ENCODE peak calls at places on chromosomes 11 and 22, in five cellular contexts. L is trophoblast cell, Z is breast epithelium, N is aorta, F is upper lobe of right lung. O is an unnamed sample.

GRCh38 chr11:112588252-112588668 is 327.6 kb upstream of the PLET1 start:
- DNase-seq in Z (peak; percentile 43), F (no peak), L (peak; percentile 54), N (peak; percentile 76), O (peak; percentile 78)

GRCh38 chr22:25840162-25840561 is 98.2 kb downstream of the MYO18B start:
- DNase-seq in Z (no peak), F (no peak), N (no peak), L (no peak), O (no peak)

GRCh38 chr11:102664001-102664752 is 39.0 kb upstream of the MMP20 start:
- DNase-seq in Z (no peak), N (no peak), F (no peak), L (no peak), O (no peak)

GRCh38 chr22:19868773-19869471 is 14.2 kb upstream of the GNB1L start:
- DNase-seq in L (no peak), Z (no peak), N (peak; percentile 62), F (peak; percentile 48), O (peak; percentile 64)

GRCh38 chr11:72369786-72370185 is 64.5 kb downstream of the CLPB start:
- DNase-seq in N (no peak), L (peak; percentile 43), F (no peak), Z (no peak), O (no peak)

GRCh38 chr22:42277232-42277753 is 6.8 kb upstream of the TCF20 start:
- DNase-seq in Z (no peak), N (no peak), L (no peak), F (no peak), O (no peak)

GRCh38 chr11:16917941-16918340 is 96.3 kb downstream of the PLEKHA7 start:
- DNase-seq in Z (no peak), L (peak; percentile 25), F (no peak), N (no peak), O (no peak)

GRCh38 chr11:122709042-122709760 is 53.7 kb downstream of the UBASH3B start:
- DNase-seq in L (peak; percentile 83), N (no peak), Z (no peak), F (no peak), O (no peak)

GRCh38 chr11:46359936-46360335 is 12.7 kb downstream of the DGKZ start:
- DNase-seq in L (no peak), N (no peak), Z (no peak), F (no peak), O (no peak)

GRCh38 chr22:48459859-48460823 is 1367.5 kb downstream of the BRD1 start:
- DNase-seq in N (peak; percentile 60), F (peak; percentile 52), L (no peak), Z (no peak), O (no peak)

GRCh38 chr22:39723899-39724351 is 153.4 kb downstream of the CACNA1I start:
- DNase-seq in N (peak; percentile 51), L (no peak), F (peak; percentile 36), Z (no peak), O (peak; percentile 55)

GRCh38 chr11:129323896-129324522 is 51.6 kb upstream of the BARX2 start:
- DNase-seq in Z (peak; percentile 32), L (no peak), F (no peak), N (no peak), O (no peak)

GRCh38 chr11:88297320-88298263 is 39.9 kb downstream of the CTSC start:
- DNase-seq in N (no peak), L (no peak), Z (no peak), F (no peak), O (no peak)

GRCh38 chr22:38257650-38258246 is 15.1 kb downstream of the TMEM184B start:
- DNase-seq in L (no peak), F (no peak), N (no peak), Z (no peak), O (no peak)

GRCh38 chr22:44325718-44326548 is 13.2 kb upstream of the SHISAL1 start:
- DNase-seq in Z (no peak), L (no peak), F (no peak), N (no peak), O (no peak)

GRCh38 chr11:486189-486588 is 20.9 kb downstream of the RNH1 start:
- DNase-seq in N (no peak), Z (no peak), F (no peak), L (no peak), O (no peak)

GRCh38 chr11:47524200-47524874 is 28.6 kb downstream of the CELF1 start:
- DNase-seq in N (no peak), F (no peak), Z (no peak), L (no peak), O (peak; percentile 38)

GRCh38 chr11:35615911-35616900 is 2.1 kb upstream of the FJX1 start:
- DNase-seq in N (no peak), Z (no peak), F (no peak), L (no peak), O (peak; percentile 53)

GRCh38 chr11:65308281-65308891 is 6.3 kb upstream of the CDC42EP2 start:
- DNase-seq in L (peak; percentile 16), Z (no peak), N (no peak), F (peak; percentile 73), O (no peak)

GRCh38 chr11:76610871-76611475 is 59.6 kb downstream of the LRRC32 start:
- DNase-seq in F (no peak), L (peak; percentile 72), Z (no peak), N (peak; percentile 70), O (no peak)

GRCh38 chr11:78168539-78169477 is 19.6 kb downstream of the KCTD21 start:
- DNase-seq in F (no peak), Z (no peak), N (peak; percentile 96), L (no peak), O (no peak)

GRCh38 chr22:39179841-39180335 is 27.4 kb upstream of the CBX7 start:
- DNase-seq in F (no peak), Z (no peak), N (peak; percentile 67), L (no peak), O (no peak)

GRCh38 chr11:96168623-96169022 is 174.4 kb downstream of the MAML2 start:
- DNase-seq in N (no peak), L (no peak), F (no peak), Z (peak; percentile 71), O (no peak)

GRCh38 chr22:26404851-26405357 is 24.2 kb upstream of the ASPHD2 start:
- DNase-seq in F (no peak), L (no peak), N (no peak), Z (no peak), O (no peak)

GRCh38 chr11:32531528-32531927 is 52.1 kb upstream of the EIF3M start:
- DNase-seq in L (no peak), N (no peak), F (no peak), Z (no peak), O (no peak)

GRCh38 chr22:40567106-40567505 is 69.4 kb downstream of the MRTFA start:
- DNase-seq in Z (no peak), L (no peak), N (no peak), F (no peak), O (no peak)

GRCh38 chr11:94305146-94305545 is 766 bp downstream of the IZUMO1R start:
- DNase-seq in N (no peak), L (peak; percentile 45), F (no peak), Z (no peak), O (no peak)

GRCh38 chr11:115760528-115760837 is 256.3 kb upstream of the CADM1 start:
- DNase-seq in Z (no peak), F (no peak), L (no peak), N (no peak), O (no peak)
- H3K4me3 ChIP-seq in Z (peak overlapping the region; percentile 67), F (peak overlapping the region; percentile 68), L (no peak overlapping the region), N (peak overlapping the region; percentile 28), O (peak overlapping the region; percentile 66)

GRCh38 chr22:29718949-29719893 is 582 bp upstream of the CABP7 start:
- DNase-seq in N (no peak), L (no peak), Z (no peak), F (no peak), O (no peak)
- H3K27me3 ChIP-seq in N (no peaks in the 10 kb centered on the region), L (peaks cover 30% of the 10 kb centered on the region), Z (peaks cover 12% of the 10 kb centered on the region), F (peaks cover 60% of the 10 kb centered on the region), O (peaks cover 9% of the 10 kb centered on the region)

GRCh38 chr11:18394928-18395734 is 768 bp downstream of the LDHA start:
- DNase-seq in L (no peak), N (no peak), Z (peak; percentile 23), F (no peak), O (no peak)

GRCh38 chr11:18395735-18396504 is 1.6 kb downstream of the LDHA start:
- DNase-seq in N (peak; percentile 99), Z (peak; percentile 97), F (peak; percentile 99), L (peak; percentile 99), O (peak; percentile 96)

GRCh38 chr11:18392434-18393321 is 1.7 kb upstream of the LDHA start:
- DNase-seq in F (no peak), Z (no peak), L (no peak), N (no peak), O (no peak)

GRCh38 chr11:18394300-18394927 is at the start of gene LDHA:
- DNase-seq in L (peak; percentile 96), F (peak; percentile 99), N (peak; percentile 100), Z (peak; percentile 96), O (peak; percentile 93)

DNA sequence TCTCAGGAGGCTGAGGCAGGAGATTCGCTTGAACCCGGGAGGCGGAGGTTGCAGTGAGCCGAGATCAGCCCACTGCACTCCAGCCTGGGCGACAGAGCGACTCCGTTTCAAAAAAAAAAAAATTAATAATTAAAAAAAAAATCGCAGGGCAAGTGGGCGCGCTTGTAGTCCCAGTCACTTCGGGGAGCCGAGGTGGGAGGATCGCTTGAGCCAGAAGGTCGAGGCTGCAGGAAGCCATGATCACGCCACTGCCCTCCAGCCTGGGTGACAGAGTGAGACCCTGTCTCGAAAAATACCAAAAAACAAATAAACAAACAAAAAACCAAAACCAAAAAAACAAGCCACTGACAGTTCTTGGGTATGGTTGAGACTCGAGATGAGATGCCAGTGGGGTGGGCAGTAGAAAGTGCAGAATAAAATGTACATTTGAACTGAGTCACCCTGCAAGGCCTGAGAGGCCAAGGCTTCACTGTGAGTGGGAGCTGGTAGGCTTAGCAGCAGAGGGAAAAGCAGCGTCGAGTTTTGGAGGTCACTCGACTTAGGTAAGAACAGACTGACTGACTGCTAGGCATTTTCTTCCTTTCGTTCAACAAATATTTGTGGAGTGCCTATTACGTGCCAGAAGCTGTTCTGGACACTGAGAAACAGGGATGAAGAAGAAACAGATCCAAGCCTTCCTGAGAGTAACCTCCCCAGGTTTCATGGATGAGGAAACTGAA is 623 bp upstream of the LDHA start:
- DNase-seq in F (no peak), Z (no peak), N (no peak), L (no peak), O (no peak)
- H3K4me3 ChIP-seq in F (peak overlapping the region; percentile 88), Z (peak overlapping the region; percentile 63), N (no peak overlapping the region), L (peak overlapping the region; percentile 78), O (peak overlapping the region; percentile 84)

DNA sequence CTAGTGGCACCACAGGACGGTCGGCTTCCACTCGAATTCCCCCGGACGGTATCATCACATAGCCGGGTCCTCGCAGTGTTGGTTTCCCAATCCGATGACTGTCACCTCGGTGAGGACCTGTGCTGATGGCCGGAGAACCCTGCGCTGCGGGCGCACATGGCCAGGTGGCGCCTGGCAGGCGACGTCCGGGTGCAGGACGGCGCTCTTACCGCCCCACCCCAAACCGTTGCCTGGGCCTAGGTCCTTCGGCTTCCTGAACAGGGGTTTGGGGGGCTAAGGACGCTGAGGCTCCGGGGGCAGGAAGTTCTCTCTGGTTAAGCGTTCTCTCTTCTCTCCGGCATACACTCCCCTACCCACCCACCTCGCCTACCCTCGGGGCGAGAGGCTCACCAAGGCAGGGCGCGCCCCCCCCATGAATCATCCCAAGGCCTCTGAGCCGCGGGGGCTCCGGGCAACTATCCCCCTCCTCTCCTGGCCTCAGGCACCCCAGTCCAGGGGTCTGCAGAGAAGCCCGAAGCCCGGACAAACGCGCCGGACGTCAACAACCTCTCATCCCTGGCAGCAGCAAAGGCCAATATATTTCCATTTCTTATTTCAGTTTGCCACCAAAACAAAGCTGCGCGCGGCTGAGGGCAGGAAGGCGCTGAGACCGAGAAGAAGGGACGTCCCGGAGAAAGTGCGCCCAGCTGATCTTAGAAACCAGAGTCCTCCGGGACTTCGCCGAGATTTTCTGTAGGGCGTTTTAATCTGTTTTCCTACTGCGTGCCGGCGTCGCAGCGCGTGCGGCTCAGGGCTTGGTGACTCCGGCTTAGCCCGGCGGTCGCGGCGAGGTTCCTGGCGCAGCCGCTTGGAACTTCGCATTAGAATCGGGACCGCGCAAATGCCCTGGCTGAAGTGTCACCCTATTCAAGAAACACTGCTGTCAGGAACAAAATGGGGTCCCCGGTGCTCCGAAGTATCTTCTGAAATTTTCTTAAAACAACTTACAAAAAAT is 5.6 kb downstream of the ALX4 start:
- DNase-seq in N (no peak), L (no peak), F (no peak), Z (no peak), O (no peak)
- H3K27me3 ChIP-seq in N (no peaks in the 10 kb centered on the region), L (peaks cover 69% of the 10 kb centered on the region), F (peaks cover 81% of the 10 kb centered on the region), Z (peaks cover 3% of the 10 kb centered on the region), O (peaks cover 54% of the 10 kb centered on the region)

O was measured in dorsolateral prefrontal cortex.